ENCODE peak calls at places on chromosomes 4 and X, in ten cellular contexts. One of them, this sample, is unnamed.

GRCh38 chr4:6333301-6334202 is 63.9 kb downstream of the WFS1 start:
- DNase-seq in hippocampal formation: no peak
- DNase-seq in GM19239: no peak
- DNase-seq in NCI-H187: no peak
- DNase-seq in type B pancreatic cell: no peak
- DNase-seq in sciatic nerve: no peak
- DNase-seq in fibroblast of gingiva: no peak
- DNase-seq in NK-92 treated with Interleukin-12 subunit alpha and Interleukin-12 subunit beta, amount 100 ng/mL, for 24 hours: peak
- DNase-seq in activated CD4-positive, alpha-beta T cell treated with anti-CD3 and anti-CD28 coated beads, Interleukin-2, amount 10 ng/mL, durations not matched to agents 7 days and 5 days: peak
- DNase-seq in fibroblast of pulmonary artery: peak
- DNase-seq in this sample: no peak

GRCh38 chr4:42570221-42570620 is 86.7 kb downstream of the ATP8A1 start:
- DNase-seq in hippocampal formation: peak
- DNase-seq in sciatic nerve: peak
- DNase-seq in NK-92 treated with Interleukin-12 subunit alpha and Interleukin-12 subunit beta, amount 100 ng/mL, for 24 hours: no peak
- DNase-seq in type B pancreatic cell: no peak
- DNase-seq in GM19239: no peak
- DNase-seq in NCI-H187: no peak
- DNase-seq in fibroblast of pulmonary artery: no peak
- DNase-seq in activated CD4-positive, alpha-beta T cell treated with anti-CD3 and anti-CD28 coated beads, Interleukin-2, amount 10 ng/mL, durations not matched to agents 7 days and 5 days: no peak
- DNase-seq in fibroblast of gingiva: peak
- DNase-seq in this sample: no peak

GRCh38 chrX:34197946-34198345 is 65.8 kb upstream of the FAM47A start:
- DNase-seq in sciatic nerve: no peak
- DNase-seq in NK-92 treated with Interleukin-12 subunit alpha and Interleukin-12 subunit beta, amount 100 ng/mL, for 24 hours: no peak
- DNase-seq in fibroblast of gingiva: no peak
- DNase-seq in GM19239: no peak
- DNase-seq in fibroblast of pulmonary artery: no peak
- DNase-seq in activated CD4-positive, alpha-beta T cell treated with anti-CD3 and anti-CD28 coated beads, Interleukin-2, amount 10 ng/mL, durations not matched to agents 7 days and 5 days: no peak
- DNase-seq in NCI-H187: no peak
- DNase-seq in hippocampal formation: no peak
- DNase-seq in type B pancreatic cell: no peak
- DNase-seq in this sample: no peak

GRCh38 chr4:153517159-153517558 is 51.0 kb downstream of the TMEM131L start:
- DNase-seq in fibroblast of pulmonary artery: no peak
- DNase-seq in NK-92 treated with Interleukin-12 subunit alpha and Interleukin-12 subunit beta, amount 100 ng/mL, for 24 hours: no peak
- DNase-seq in GM19239: no peak
- DNase-seq in hippocampal formation: no peak
- DNase-seq in activated CD4-positive, alpha-beta T cell treated with anti-CD3 and anti-CD28 coated beads, Interleukin-2, amount 10 ng/mL, durations not matched to agents 7 days and 5 days: no peak
- DNase-seq in NCI-H187: no peak
- DNase-seq in type B pancreatic cell: no peak
- DNase-seq in sciatic nerve: no peak
- DNase-seq in fibroblast of gingiva: no peak
- DNase-seq in this sample: no peak

GRCh38 chrX:118056870-118057269 is 59.7 kb downstream of the KLHL13 start:
- DNase-seq in activated CD4-positive, alpha-beta T cell treated with anti-CD3 and anti-CD28 coated beads, Interleukin-2, amount 10 ng/mL, durations not matched to agents 7 days and 5 days: no peak
- DNase-seq in fibroblast of gingiva: no peak
- DNase-seq in sciatic nerve: no peak
- DNase-seq in NCI-H187: no peak
- DNase-seq in GM19239: no peak
- DNase-seq in hippocampal formation: no peak
- DNase-seq in fibroblast of pulmonary artery: no peak
- DNase-seq in NK-92 treated with Interleukin-12 subunit alpha and Interleukin-12 subunit beta, amount 100 ng/mL, for 24 hours: no peak
- DNase-seq in type B pancreatic cell: no peak
- DNase-seq in this sample: no peak

GRCh38 chrX:1380672-1381233 is 11.2 kb downstream of the SLC25A6 start:
- DNase-seq in hippocampal formation: no peak
- DNase-seq in activated CD4-positive, alpha-beta T cell treated with anti-CD3 and anti-CD28 coated beads, Interleukin-2, amount 10 ng/mL, durations not matched to agents 7 days and 5 days: no peak
- DNase-seq in GM19239: no peak
- DNase-seq in fibroblast of gingiva: no peak
- DNase-seq in NCI-H187: no peak
- DNase-seq in sciatic nerve: peak
- DNase-seq in NK-92 treated with Interleukin-12 subunit alpha and Interleukin-12 subunit beta, amount 100 ng/mL, for 24 hours: no peak
- DNase-seq in fibroblast of pulmonary artery: no peak
- DNase-seq in type B pancreatic cell: no peak
- DNase-seq in this sample: no peak

GRCh38 chr4:71857713-71858451 is 74.0 kb upstream of the GC start:
- DNase-seq in type B pancreatic cell: no peak
- DNase-seq in fibroblast of pulmonary artery: no peak
- DNase-seq in sciatic nerve: no peak
- DNase-seq in GM19239: no peak
- DNase-seq in NCI-H187: no peak
- DNase-seq in fibroblast of gingiva: no peak
- DNase-seq in hippocampal formation: no peak
- DNase-seq in activated CD4-positive, alpha-beta T cell treated with anti-CD3 and anti-CD28 coated beads, Interleukin-2, amount 10 ng/mL, durations not matched to agents 7 days and 5 days: no peak
- DNase-seq in NK-92 treated with Interleukin-12 subunit alpha and Interleukin-12 subunit beta, amount 100 ng/mL, for 24 hours: no peak
- DNase-seq in this sample: no peak

GRCh38 chr4:78065514-78066192 is 8.5 kb downstream of the FRAS1 start:
- DNase-seq in activated CD4-positive, alpha-beta T cell treated with anti-CD3 and anti-CD28 coated beads, Interleukin-2, amount 10 ng/mL, durations not matched to agents 7 days and 5 days: no peak
- DNase-seq in NK-92 treated with Interleukin-12 subunit alpha and Interleukin-12 subunit beta, amount 100 ng/mL, for 24 hours: no peak
- DNase-seq in sciatic nerve: no peak
- DNase-seq in GM19239: no peak
- DNase-seq in type B pancreatic cell: no peak
- DNase-seq in fibroblast of gingiva: no peak
- DNase-seq in fibroblast of pulmonary artery: no peak
- DNase-seq in hippocampal formation: no peak
- DNase-seq in NCI-H187: no peak
- DNase-seq in this sample: no peak

GRCh38 chr4:86934772-86935498 is at the start of gene AFF1:
- DNase-seq in NCI-H187: peak
- DNase-seq in activated CD4-positive, alpha-beta T cell treated with anti-CD3 and anti-CD28 coated beads, Interleukin-2, amount 10 ng/mL, durations not matched to agents 7 days and 5 days: peak
- DNase-seq in type B pancreatic cell: peak
- DNase-seq in NK-92 treated with Interleukin-12 subunit alpha and Interleukin-12 subunit beta, amount 100 ng/mL, for 24 hours: peak
- DNase-seq in sciatic nerve: peak
- DNase-seq in GM19239: peak
- DNase-seq in fibroblast of gingiva: peak
- DNase-seq in hippocampal formation: peak
- DNase-seq in fibroblast of pulmonary artery: peak
- DNase-seq in this sample: no peak

GRCh38 chr4:147060171-147060931 is 114.7 kb upstream of the TTC29 start:
- DNase-seq in activated CD4-positive, alpha-beta T cell treated with anti-CD3 and anti-CD28 coated beads, Interleukin-2, amount 10 ng/mL, durations not matched to agents 7 days and 5 days: no peak
- DNase-seq in sciatic nerve: no peak
- DNase-seq in GM19239: no peak
- DNase-seq in type B pancreatic cell: no peak
- DNase-seq in fibroblast of gingiva: peak
- DNase-seq in NK-92 treated with Interleukin-12 subunit alpha and Interleukin-12 subunit beta, amount 100 ng/mL, for 24 hours: no peak
- DNase-seq in fibroblast of pulmonary artery: peak
- DNase-seq in NCI-H187: no peak
- DNase-seq in hippocampal formation: peak
- DNase-seq in this sample: peak

GRCh38 chr4:159016527-159017137 is 86.2 kb upstream of the RAPGEF2 start:
- DNase-seq in GM19239: peak
- DNase-seq in fibroblast of pulmonary artery: peak
- DNase-seq in NK-92 treated with Interleukin-12 subunit alpha and Interleukin-12 subunit beta, amount 100 ng/mL, for 24 hours: no peak
- DNase-seq in fibroblast of gingiva: no peak
- DNase-seq in activated CD4-positive, alpha-beta T cell treated with anti-CD3 and anti-CD28 coated beads, Interleukin-2, amount 10 ng/mL, durations not matched to agents 7 days and 5 days: no peak
- DNase-seq in NCI-H187: no peak
- DNase-seq in type B pancreatic cell: no peak
- DNase-seq in sciatic nerve: no peak
- DNase-seq in hippocampal formation: no peak
- DNase-seq in this sample: no peak

GRCh38 chr4:146179784-146180405 is 4.4 kb downstream of the LSM6 start:
- DNase-seq in fibroblast of gingiva: no peak
- DNase-seq in fibroblast of pulmonary artery: no peak
- DNase-seq in GM19239: no peak
- DNase-seq in activated CD4-positive, alpha-beta T cell treated with anti-CD3 and anti-CD28 coated beads, Interleukin-2, amount 10 ng/mL, durations not matched to agents 7 days and 5 days: no peak
- DNase-seq in NCI-H187: no peak
- DNase-seq in sciatic nerve: no peak
- DNase-seq in hippocampal formation: peak
- DNase-seq in NK-92 treated with Interleukin-12 subunit alpha and Interleukin-12 subunit beta, amount 100 ng/mL, for 24 hours: no peak
- DNase-seq in type B pancreatic cell: no peak
- DNase-seq in this sample: no peak

GRCh38 chr4:184475096-184475461 is 729 bp upstream of the IRF2 start:
- DNase-seq in NCI-H187: peak
- DNase-seq in GM19239: peak
- DNase-seq in hippocampal formation: no peak
- DNase-seq in activated CD4-positive, alpha-beta T cell treated with anti-CD3 and anti-CD28 coated beads, Interleukin-2, amount 10 ng/mL, durations not matched to agents 7 days and 5 days: peak
- DNase-seq in NK-92 treated with Interleukin-12 subunit alpha and Interleukin-12 subunit beta, amount 100 ng/mL, for 24 hours: peak
- DNase-seq in sciatic nerve: peak
- DNase-seq in fibroblast of pulmonary artery: peak
- DNase-seq in fibroblast of gingiva: peak
- DNase-seq in type B pancreatic cell: no peak
- DNase-seq in this sample: no peak

GRCh38 chr4:73772353-73772752 is 32.0 kb downstream of the CXCL8 start:
- DNase-seq in NCI-H187: no peak
- DNase-seq in activated CD4-positive, alpha-beta T cell treated with anti-CD3 and anti-CD28 coated beads, Interleukin-2, amount 10 ng/mL, durations not matched to agents 7 days and 5 days: no peak
- DNase-seq in sciatic nerve: no peak
- DNase-seq in GM19239: no peak
- DNase-seq in NK-92 treated with Interleukin-12 subunit alpha and Interleukin-12 subunit beta, amount 100 ng/mL, for 24 hours: no peak
- DNase-seq in hippocampal formation: no peak
- DNase-seq in type B pancreatic cell: no peak
- DNase-seq in fibroblast of gingiva: no peak
- DNase-seq in fibroblast of pulmonary artery: no peak
- DNase-seq in this sample: no peak

GRCh38 chr4:48334900-48335384 is 6.4 kb upstream of the SLAIN2 start:
- DNase-seq in sciatic nerve: no peak
- DNase-seq in NCI-H187: no peak
- DNase-seq in fibroblast of pulmonary artery: no peak
- DNase-seq in fibroblast of gingiva: peak
- DNase-seq in hippocampal formation: no peak
- DNase-seq in activated CD4-positive, alpha-beta T cell treated with anti-CD3 and anti-CD28 coated beads, Interleukin-2, amount 10 ng/mL, durations not matched to agents 7 days and 5 days: no peak
- DNase-seq in NK-92 treated with Interleukin-12 subunit alpha and Interleukin-12 subunit beta, amount 100 ng/mL, for 24 hours: no peak
- DNase-seq in type B pancreatic cell: no peak
- DNase-seq in GM19239: no peak
- DNase-seq in this sample: no peak

GRCh38 chr4:109562457-109563237 is 2.6 kb downstream of the MCUB start:
- DNase-seq in activated CD4-positive, alpha-beta T cell treated with anti-CD3 and anti-CD28 coated beads, Interleukin-2, amount 10 ng/mL, durations not matched to agents 7 days and 5 days: peak
- DNase-seq in fibroblast of gingiva: no peak
- DNase-seq in GM19239: no peak
- DNase-seq in NK-92 treated with Interleukin-12 subunit alpha and Interleukin-12 subunit beta, amount 100 ng/mL, for 24 hours: no peak
- DNase-seq in sciatic nerve: no peak
- DNase-seq in NCI-H187: no peak
- DNase-seq in fibroblast of pulmonary artery: no peak
- DNase-seq in type B pancreatic cell: no peak
- DNase-seq in hippocampal formation: no peak
- DNase-seq in this sample: no peak

GRCh38 chr4:26087108-26087507 is 173.1 kb downstream of the SMIM20 start:
- DNase-seq in type B pancreatic cell: no peak
- DNase-seq in activated CD4-positive, alpha-beta T cell treated with anti-CD3 and anti-CD28 coated beads, Interleukin-2, amount 10 ng/mL, durations not matched to agents 7 days and 5 days: no peak
- DNase-seq in fibroblast of pulmonary artery: no peak
- DNase-seq in hippocampal formation: no peak
- DNase-seq in GM19239: no peak
- DNase-seq in sciatic nerve: no peak
- DNase-seq in NK-92 treated with Interleukin-12 subunit alpha and Interleukin-12 subunit beta, amount 100 ng/mL, for 24 hours: no peak
- DNase-seq in NCI-H187: no peak
- DNase-seq in fibroblast of gingiva: peak
- DNase-seq in this sample: no peak

GRCh38 chr4:100034265-100034664 is 84.2 kb upstream of the H2AZ1 start:
- DNase-seq in activated CD4-positive, alpha-beta T cell treated with anti-CD3 and anti-CD28 coated beads, Interleukin-2, amount 10 ng/mL, durations not matched to agents 7 days and 5 days: no peak
- DNase-seq in GM19239: no peak
- DNase-seq in hippocampal formation: no peak
- DNase-seq in sciatic nerve: no peak
- DNase-seq in type B pancreatic cell: no peak
- DNase-seq in NK-92 treated with Interleukin-12 subunit alpha and Interleukin-12 subunit beta, amount 100 ng/mL, for 24 hours: no peak
- DNase-seq in NCI-H187: no peak
- DNase-seq in fibroblast of gingiva: no peak
- DNase-seq in fibroblast of pulmonary artery: no peak
- DNase-seq in this sample: no peak

GRCh38 chrX:13638826-13639225 is 14.1 kb upstream of the TCEANC start:
- DNase-seq in type B pancreatic cell: no peak
- DNase-seq in NK-92 treated with Interleukin-12 subunit alpha and Interleukin-12 subunit beta, amount 100 ng/mL, for 24 hours: no peak
- DNase-seq in hippocampal formation: no peak
- DNase-seq in fibroblast of pulmonary artery: no peak
- DNase-seq in NCI-H187: no peak
- DNase-seq in sciatic nerve: no peak
- DNase-seq in fibroblast of gingiva: no peak
- DNase-seq in activated CD4-positive, alpha-beta T cell treated with anti-CD3 and anti-CD28 coated beads, Interleukin-2, amount 10 ng/mL, durations not matched to agents 7 days and 5 days: no peak
- DNase-seq in GM19239: no peak
- DNase-seq in this sample: no peak

GRCh38 chrX:107672955-107673378 is 44.7 kb downstream of the PRPS1 start:
- DNase-seq in GM19239: no peak
- DNase-seq in fibroblast of gingiva: peak
- DNase-seq in NCI-H187: no peak
- DNase-seq in activated CD4-positive, alpha-beta T cell treated with anti-CD3 and anti-CD28 coated beads, Interleukin-2, amount 10 ng/mL, durations not matched to agents 7 days and 5 days: peak
- DNase-seq in fibroblast of pulmonary artery: peak
- DNase-seq in NK-92 treated with Interleukin-12 subunit alpha and Interleukin-12 subunit beta, amount 100 ng/mL, for 24 hours: peak
- DNase-seq in sciatic nerve: peak
- DNase-seq in type B pancreatic cell: no peak
- DNase-seq in hippocampal formation: no peak
- DNase-seq in this sample: no peak

GRCh38 chrX:136214551-136214950 is 36.6 kb downstream of the MAP7D3 start:
- DNase-seq in type B pancreatic cell: no peak
- DNase-seq in NCI-H187: no peak
- DNase-seq in fibroblast of pulmonary artery: peak
- DNase-seq in hippocampal formation: no peak
- DNase-seq in fibroblast of gingiva: peak
- DNase-seq in activated CD4-positive, alpha-beta T cell treated with anti-CD3 and anti-CD28 coated beads, Interleukin-2, amount 10 ng/mL, durations not matched to agents 7 days and 5 days: no peak
- DNase-seq in sciatic nerve: no peak
- DNase-seq in NK-92 treated with Interleukin-12 subunit alpha and Interleukin-12 subunit beta, amount 100 ng/mL, for 24 hours: no peak
- DNase-seq in GM19239: no peak
- DNase-seq in this sample: peak

GRCh38 chr4:185936650-185937376 is 124.8 kb upstream of the SORBS2 start:
- DNase-seq in fibroblast of gingiva: no peak
- DNase-seq in fibroblast of pulmonary artery: no peak
- DNase-seq in type B pancreatic cell: no peak
- DNase-seq in hippocampal formation: no peak
- DNase-seq in GM19239: no peak
- DNase-seq in sciatic nerve: no peak
- DNase-seq in activated CD4-positive, alpha-beta T cell treated with anti-CD3 and anti-CD28 coated beads, Interleukin-2, amount 10 ng/mL, durations not matched to agents 7 days and 5 days: no peak
- DNase-seq in NK-92 treated with Interleukin-12 subunit alpha and Interleukin-12 subunit beta, amount 100 ng/mL, for 24 hours: no peak
- DNase-seq in NCI-H187: no peak
- DNase-seq in this sample: no peak

GRCh38 chrX:135707880-135708279 is 5.6 kb upstream of the CT45A1 start:
- DNase-seq in GM19239: peak
- DNase-seq in fibroblast of pulmonary artery: no peak
- DNase-seq in activated CD4-positive, alpha-beta T cell treated with anti-CD3 and anti-CD28 coated beads, Interleukin-2, amount 10 ng/mL, durations not matched to agents 7 days and 5 days: peak
- DNase-seq in NCI-H187: no peak
- DNase-seq in hippocampal formation: no peak
- DNase-seq in sciatic nerve: no peak
- DNase-seq in NK-92 treated with Interleukin-12 subunit alpha and Interleukin-12 subunit beta, amount 100 ng/mL, for 24 hours: no peak
- DNase-seq in fibroblast of gingiva: no peak
- DNase-seq in type B pancreatic cell: no peak
- DNase-seq in this sample: no peak